ENCODE peak calls at places on chromosomes 5 and 9, in eight cellular contexts. X is psoas muscle; T is left lung; Q is upper lobe of right lung; E is PC-9; U is aorta; G is PC-3; S is CD4-positive, alpha-beta memory T cell. A is an unnamed sample.

GRCh38 chr5:82156876-82157275 is 121.3 kb downstream of the RPS23 start:
- DNase-seq in S (no peak), X (no peak), U (no peak), Q (no peak), T (no peak), G (no peak), E (no peak), A (no peak)

GRCh38 chr9:126232461-126232860 is 94.2 kb upstream of the MVB12B start:
- DNase-seq in Q (no peak), U (no peak), S (no peak), G (peak; percentile 4), X (no peak), E (no peak), T (no peak), A (no peak)

GRCh38 chr5:94422819-94423218 is 195.6 kb downstream of the KIAA0825 start:
- DNase-seq in E (peak; percentile 16), S (no peak), T (no peak), Q (no peak), X (no peak), U (no peak), G (peak; percentile 64), A (no peak)

GRCh38 chr5:40385544-40385943 is 294.2 kb upstream of the PTGER4 start:
- DNase-seq in T (no peak), Q (no peak), E (peak; percentile 94), S (no peak), X (no peak), U (no peak), G (peak; percentile 99), A (no peak)

GRCh38 chr5:93800988-93801811 is 59.8 kb upstream of the POU5F2 start:
- DNase-seq in X (peak; percentile 13), U (no peak), Q (no peak), E (peak; percentile 53), G (peak; percentile 90), S (peak; percentile 40), T (peak; percentile 33), A (no peak)

GRCh38 chr9:110426052-110426709 is 88.5 kb upstream of the TXNDC8 start:
- DNase-seq in Q (no peak), U (no peak), T (no peak), G (peak; percentile 35), X (no peak), S (no peak), E (no peak), A (no peak)

GRCh38 chr5:109329296-109330252 is 80.2 kb downstream of the PJA2 start:
- DNase-seq in S (no peak), G (peak; percentile 65), X (no peak), T (no peak), Q (no peak), E (no peak), U (no peak), A (no peak)

GRCh38 chr5:170126626-170127025 is 20.9 kb downstream of the FOXI1 start:
- DNase-seq in S (no peak), Q (no peak), T (no peak), E (no peak), G (no peak), U (no peak), X (no peak), A (no peak)

GRCh38 chr9:130857864-130858730 is 23.0 kb downstream of the ABL1 start:
- DNase-seq in Q (no peak), S (no peak), T (no peak), X (peak; percentile 79), U (peak; percentile 90), G (peak; percentile 15), E (no peak), A (no peak)

GRCh38 chr5:111998871-111999270 is 241.9 kb upstream of the NREP start:
- DNase-seq in S (no peak), T (no peak), X (no peak), G (no peak), E (no peak), Q (no peak), U (no peak), A (no peak)

GRCh38 chr5:80755634-80756033 is 100.9 kb upstream of the DHFR start:
- DNase-seq in Q (no peak), G (no peak), E (no peak), X (no peak), T (no peak), S (peak; percentile 45), U (no peak), A (no peak)

GRCh38 chr5:6633469-6634326 is 458 bp downstream of the SRD5A1 start:
- DNase-seq in S (peak; percentile 6), Q (no peak), U (peak; percentile 84), T (peak; percentile 47), E (no peak), X (no peak), G (peak; percentile 50), A (no peak)

GRCh38 chr9:113886003-113886324 is 9.9 kb downstream of the ZNF618 start:
- DNase-seq in G (no peak), Q (no peak), U (no peak), X (no peak), S (no peak), T (no peak), E (no peak), A (no peak)

GRCh38 chr5:174317261-174317894 is 271.9 kb downstream of the NSG2 start:
- DNase-seq in U (no peak), X (no peak), G (peak; percentile 80), Q (peak; percentile 59), T (no peak), S (no peak), E (peak; percentile 48), A (no peak)

GRCh38 chr5:93039888-93040287 is 541.1 kb downstream of the NR2F1-AS1 start:
- DNase-seq in G (peak; percentile 95), S (no peak), E (no peak), T (no peak), X (no peak), Q (no peak), U (no peak), A (no peak)

GRCh38 chr5:1478333-1478732 is 33.1 kb upstream of the SLC6A3 start:
- DNase-seq in X (peak; percentile 1), Q (no peak), G (no peak), T (peak; percentile 32), U (peak; percentile 56), E (no peak), S (no peak), A (no peak)

GRCh38 chr9:16152276-16153065 is 599.6 kb downstream of the CCDC171 start:
- DNase-seq in G (no peak), Q (no peak), U (no peak), S (no peak), T (no peak), E (no peak), X (no peak), A (no peak)

GRCh38 chr9:110776207-110776606 is 107.6 kb downstream of the MUSK start:
- DNase-seq in Q (no peak), U (no peak), T (no peak), S (no peak), G (no peak), E (no peak), X (no peak), A (no peak)

GRCh38 chr5:16034640-16035039 is 145.0 kb downstream of the MARCHF11 start:
- DNase-seq in X (no peak), T (no peak), S (no peak), E (no peak), Q (no peak), U (no peak), G (no peak), A (no peak)

GRCh38 chr5:65790371-65791163 is 68.6 kb downstream of the NLN start:
- DNase-seq in X (no peak), E (no peak), T (peak; percentile 50), S (peak; percentile 28), U (no peak), Q (no peak), G (no peak), A (no peak)

DNA sequence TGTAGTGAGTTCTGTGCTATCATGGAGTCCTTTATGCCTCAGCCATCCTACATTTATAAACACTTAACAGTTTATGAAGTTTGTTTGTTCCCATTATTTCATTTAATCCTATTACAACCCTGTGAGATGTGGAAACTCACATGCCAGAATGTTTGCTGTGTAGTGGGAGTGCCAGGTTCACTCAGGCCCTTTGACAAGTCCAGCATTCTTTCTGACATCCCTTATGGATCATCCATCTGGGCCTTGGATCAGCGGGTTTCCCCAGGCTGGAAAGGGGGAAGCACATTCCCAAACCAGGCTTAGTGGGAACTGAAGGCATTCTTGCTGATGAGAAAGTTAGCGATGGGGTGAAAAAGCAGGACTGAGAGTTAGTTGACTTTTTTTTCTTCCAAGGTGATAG is 128.1 kb upstream of the OTULINL start:
- DNase-seq in U (no peak), T (no peak), E (no peak), S (no peak), Q (no peak), G (no peak), X (no peak), A (no peak)
- H3K4me1 ChIP-seq in U (no peaks in the 10 kb centered on the region), T (peaks cover 3% of the 10 kb centered on the region), E (no peaks in the 10 kb centered on the region), S (no peaks in the 10 kb centered on the region), Q (peaks cover 26% of the 10 kb centered on the region), G (peaks cover 10% of the 10 kb centered on the region), X (peaks cover 23% of the 10 kb centered on the region), A (no peaks in the 10 kb centered on the region)

DNA sequence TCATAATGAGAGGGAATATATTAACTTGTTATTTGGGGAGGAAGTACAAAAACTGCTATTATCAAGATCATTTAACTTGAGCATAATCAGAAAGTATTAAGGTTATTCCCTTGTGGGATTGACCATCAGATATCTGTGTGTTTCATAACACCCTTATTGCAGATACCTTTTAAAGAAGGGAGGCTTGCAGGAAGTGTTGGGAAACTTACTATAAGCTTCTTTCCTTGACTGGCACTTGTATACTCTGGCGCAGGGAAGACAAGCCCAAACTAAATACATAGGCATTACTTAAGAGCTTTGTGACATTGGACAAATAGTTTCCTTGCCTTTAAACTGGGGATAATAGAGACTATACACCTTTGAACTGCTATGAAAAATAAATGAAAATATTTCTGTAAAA is 50.9 kb downstream of the PIK3R1 start:
- DNase-seq in G (no peak), X (no peak), U (no peak), E (no peak), Q (no peak), S (no peak), T (no peak), A (no peak)
- H3K27ac ChIP-seq in G (no peak overlapping the region), X (peak overlapping the region; percentile 50), U (no peak overlapping the region), E (no peak overlapping the region), Q (peak overlapping the region; percentile 71), S (no peak overlapping the region), T (peak overlapping the region; percentile 66), A (peak overlapping the region; percentile 19)

DNA sequence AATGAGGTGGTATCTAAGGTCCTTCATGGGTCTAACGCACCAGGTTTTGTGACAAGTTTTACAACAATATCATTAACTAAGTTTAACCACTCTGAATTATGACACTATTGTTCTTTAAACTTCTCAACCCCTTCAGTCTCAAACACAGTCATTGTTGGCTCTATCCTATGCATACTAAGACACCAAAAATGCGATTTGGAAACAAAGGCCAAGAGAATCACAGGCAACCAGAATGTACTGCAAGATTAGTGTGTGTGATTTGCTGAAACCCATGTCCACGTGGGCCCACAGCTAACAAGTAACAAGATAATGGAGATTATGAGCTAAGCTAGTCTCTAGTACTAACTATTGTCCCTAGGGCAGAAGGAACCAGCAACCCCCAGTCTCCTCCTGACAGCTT is 142.2 kb upstream of the RANBP3L start:
- DNase-seq in X (no peak), G (no peak), E (no peak), U (no peak), S (no peak), T (no peak), Q (no peak), A (no peak)
- H3K4me1 ChIP-seq in X (no peaks in the 10 kb centered on the region), G (peaks cover 39% of the 10 kb centered on the region), E (peaks cover 62% of the 10 kb centered on the region), U (peaks cover 4% of the 10 kb centered on the region), S (no peaks in the 10 kb centered on the region), T (no peaks in the 10 kb centered on the region), Q (peaks cover 5% of the 10 kb centered on the region), A (no peaks in the 10 kb centered on the region)

DNA sequence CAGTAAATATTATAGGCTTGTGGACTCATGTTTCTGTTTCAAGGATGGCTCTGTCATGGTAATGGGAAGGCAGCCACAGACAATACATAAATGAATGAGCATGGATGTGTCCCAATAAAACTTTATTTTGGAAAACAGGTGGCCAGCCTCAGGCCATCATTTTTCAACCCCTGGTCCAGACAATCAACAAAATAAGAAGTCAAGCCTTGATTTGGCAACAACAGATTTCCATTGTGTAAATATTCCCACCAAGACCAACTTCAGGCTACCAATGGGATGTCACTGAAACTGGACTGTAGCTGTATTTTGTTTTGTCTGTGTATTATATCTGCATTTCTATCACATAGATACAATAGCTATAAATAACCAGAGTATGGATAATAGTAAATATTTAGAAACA is 20.7 kb upstream of the RLN1 start:
- DNase-seq in G (no peak), E (no peak), U (no peak), X (no peak), T (no peak), Q (no peak), S (no peak), A (no peak)
- H3K27ac ChIP-seq in G (no peak overlapping the region), E (no peak overlapping the region), U (no peak overlapping the region), X (no peak overlapping the region), T (no peak overlapping the region), Q (no peak overlapping the region), S (no peak overlapping the region), A (no peak overlapping the region)